ENCODE peak calls at places on chromosomes 13 and 19, in five cellular contexts. Y is cardiac muscle cell, B is HS-27A, Q is A549, I is colonic mucosa. X is an unnamed sample.

GRCh38 chr13:94050686-94051085 is 428.8 kb downstream of the DCT start:
- DNase-seq in Y (no peak), B (no peak), Q (no peak), I (no peak), X (no peak)

GRCh38 chr13:45276887-45277286 is 64.1 kb downstream of the TPT1 start:
- DNase-seq in Y (no peak), B (no peak), Q (no peak), I (no peak), X (no peak)

GRCh38 chr19:2385053-2385721 is 25.1 kb downstream of the TMPRSS9 start:
- DNase-seq in Y (peak), B (no peak), Q (peak), I (peak), X (no peak)

GRCh38 chr19:38033658-38034150 is 126.7 kb downstream of the SIPA1L3 start:
- DNase-seq in Y (no peak), B (no peak), Q (no peak), I (no peak), X (no peak)

GRCh38 chr19:8571006-8571411 is 6.2 kb downstream of the MYO1F start:
- DNase-seq in Y (no peak), B (no peak), Q (peak), I (peak), X (peak)

GRCh38 chr19:15264061-15264932 is 32.0 kb upstream of the EPHX3 start:
- DNase-seq in Y (peak), B (no peak), Q (peak), I (peak), X (peak)

GRCh38 chr19:12331211-12331941 is 2.1 kb downstream of the ZNF563 start:
- DNase-seq in Y (peak), B (no peak), Q (no peak), I (no peak), X (peak)

GRCh38 chr19:58047672-58048071 is 11.4 kb upstream of the ZNF135 start:
- DNase-seq in Y (no peak), B (no peak), Q (no peak), I (no peak), X (no peak)

GRCh38 chr19:50835103-50835784 is 1.9 kb upstream of the KLK15 start:
- DNase-seq in Y (peak), B (no peak), Q (no peak), I (peak), X (no peak)

GRCh38 chr19:45251452-45252354 is 632 bp downstream of the MARK4 start:
- DNase-seq in Y (peak), B (no peak), Q (no peak), I (no peak), X (no peak)

GRCh38 chr19:10043286-10043927 is 30.1 kb downstream of the RDH8 start:
- DNase-seq in Y (peak), B (peak), Q (no peak), I (no peak), X (no peak)

GRCh38 chr19:13441810-13442512 is 64.3 kb downstream of the CACNA1A start:
- DNase-seq in Y (peak), B (peak), Q (peak), I (peak), X (peak)

GRCh38 chr13:98374750-98375149 is 197.7 kb upstream of the RNF113B start:
- DNase-seq in Y (no peak), B (no peak), Q (no peak), I (no peak), X (no peak)

GRCh38 chr13:28320884-28321574 is 173.9 kb downstream of the FLT1 start:
- DNase-seq in Y (no peak), B (no peak), Q (no peak), I (no peak), X (no peak)

GRCh38 chr13:30143671-30144400 is 163.5 kb downstream of the KATNAL1 start:
- DNase-seq in Y (no peak), B (no peak), Q (no peak), I (no peak), X (no peak)

GRCh38 chr13:102461302-102461701 is 59.5 kb upstream of the FGF14 start:
- DNase-seq in Y (no peak), B (no peak), Q (no peak), I (no peak), X (no peak)

GRCh38 chr13:109412232-109412935 is 374.0 kb downstream of the IRS2 start:
- DNase-seq in Y (peak), B (no peak), Q (peak), I (peak), X (no peak)

GRCh38 chr19:34675250-34675649 is 1.7 kb downstream of the SCGB2B2 start:
- DNase-seq in Y (no peak), B (no peak), Q (no peak), I (no peak), X (no peak)

GRCh38 chr19:45863840-45864628 is at the start of gene FOXA3:
- DNase-seq in Y (peak), B (no peak), Q (peak), I (peak), X (peak)

GRCh38 chr13:99265162-99265822 is 7.1 kb upstream of the GPR18 start:
- DNase-seq in Y (no peak), B (no peak), Q (no peak), I (no peak), X (no peak)

GRCh38 chr19:43957891-43958290 is 6.9 kb downstream of the ZNF221 start:
- DNase-seq in Y (no peak), B (no peak), Q (no peak), I (no peak), X (no peak)

GRCh38 chr13:96940961-96941360 is 53.3 kb downstream of the OXGR1 start:
- DNase-seq in Y (no peak), B (no peak), Q (no peak), I (no peak), X (no peak)

GRCh38 chr19:48393559-48394330 is at the start of gene GRIN2D:
- DNase-seq in Y (peak), B (no peak), Q (peak), I (no peak), X (no peak)

GRCh38 chr19:5803441-5803751 is 1.5 kb upstream of the NRTN start:
- DNase-seq in Y (no peak), B (no peak), Q (no peak), I (no peak), X (no peak)

GRCh38 chr13:79128158-79128557 is 277.9 kb downstream of the RBM26 start:
- DNase-seq in Y (no peak), B (no peak), Q (peak), I (no peak), X (no peak)

GRCh38 chr19:31109626-31110025 is 239.6 kb downstream of the TSHZ3 start:
- DNase-seq in Y (no peak), B (no peak), Q (no peak), I (no peak), X (no peak)

GRCh38 chr13:60043262-60043661 is 120.5 kb downstream of the DIAPH3 start:
- DNase-seq in Y (no peak), B (no peak), Q (no peak), I (no peak), X (no peak)

GRCh38 chr19:4922530-4923378 is 13.5 kb downstream of the UHRF1 start:
- DNase-seq in Y (no peak), B (no peak), Q (no peak), I (no peak), X (no peak)

GRCh38 chr13:80149757-80150156 is 191.2 kb downstream of the SPRY2 start:
- DNase-seq in Y (no peak), B (no peak), Q (no peak), I (no peak), X (no peak)

GRCh38 chr13:112995395-112996091 is 26.5 kb downstream of the MCF2L start:
- DNase-seq in Y (peak), B (no peak), Q (no peak), I (peak), X (no peak)

GRCh38 chr13:70253411-70253810 is 145.2 kb upstream of the KLHL1 start:
- DNase-seq in Y (no peak), B (no peak), Q (no peak), I (no peak), X (no peak)